ENCODE peak calls at places on chromosomes 11 and 22, in eight cellular contexts. J is DMS53; E is M059J; W is stimulated activated CD4-positive, alpha-beta T cell treated with anti-CD3 and anti-CD28 coated beads, Interleukin-2, amount 100 ng/mL, for 48 hours; H is Caki2; R is fibroblast of the conjunctiva; K is neuronal stem cell; F is fibroblast of pulmonary artery. B is an unnamed sample.

GRCh38 chr11:10488581-10489443 is 33.7 kb downstream of the AMPD3 start:
- DNase-seq in K (no peak), F (no peak), R (no peak), E (no peak), W (no peak), H (peak; percentile 66), J (no peak), B (no peak)

GRCh38 chr11:78415338-78415737 is 2.3 kb downstream of the GAB2 start:
- DNase-seq in J (no peak), E (no peak), K (no peak), W (no peak), F (no peak), R (no peak), H (no peak), B (no peak)

GRCh38 chr11:67563354-67564114 is 20.1 kb upstream of the GSTP1 start:
- DNase-seq in J (peak; percentile 68), E (peak; percentile 95), F (peak; percentile 90), K (no peak), R (peak; percentile 32), H (peak; percentile 91), W (no peak), B (peak; percentile 89)

GRCh38 chr11:120172921-120173705 is 35.2 kb upstream of the TRIM29 start:
- DNase-seq in K (no peak), W (no peak), R (no peak), E (no peak), F (no peak), J (no peak), H (no peak), B (no peak)

GRCh38 chr11:82980292-82980691 is 78.8 kb downstream of the DDIAS start:
- DNase-seq in E (peak; percentile 89), F (peak; percentile 76), K (no peak), H (peak; percentile 38), R (peak; percentile 31), W (no peak), J (no peak), B (peak; percentile 89)

GRCh38 chr11:81007046-81007445 is 1566.2 kb upstream of the TENM4 start:
- DNase-seq in F (peak; percentile 54), K (no peak), W (no peak), R (peak; percentile 27), E (peak; percentile 31), J (peak; percentile 67), H (peak; percentile 12), B (peak; percentile 40)

GRCh38 chr22:29635734-29636357 is 32.4 kb downstream of the NF2 start:
- DNase-seq in K (no peak), J (peak; percentile 49), R (peak; percentile 57), H (peak; percentile 47), E (peak; percentile 60), W (no peak), F (peak; percentile 77), B (peak; percentile 36)

GRCh38 chr11:34585870-34586654 is 34.8 kb upstream of the EHF start:
- DNase-seq in F (peak; percentile 81), R (peak; percentile 63), E (peak; percentile 82), W (no peak), H (peak; percentile 43), K (peak; percentile 52), J (peak; percentile 63), B (peak; percentile 64)

GRCh38 chr11:102398297-102398696 is 51.3 kb downstream of the BIRC2 start:
- DNase-seq in E (no peak), F (no peak), K (no peak), J (no peak), W (no peak), H (no peak), R (no peak), B (no peak)

GRCh38 chr11:92867913-92868619 is 101.4 kb upstream of the MTNR1B start:
- DNase-seq in R (no peak), F (no peak), J (no peak), E (no peak), H (no peak), K (no peak), W (no peak), B (no peak)

GRCh38 chr11:73249304-73249703 is 22.8 kb upstream of the P2RY6 start:
- DNase-seq in R (no peak), E (peak; percentile 89), F (no peak), J (peak; percentile 57), K (no peak), W (no peak), H (peak; percentile 83), B (peak; percentile 74)

GRCh38 chr11:118896921-118897591 is 13.4 kb downstream of the CXCR5 start:
- DNase-seq in J (no peak), F (no peak), H (no peak), E (no peak), W (no peak), R (no peak), K (no peak), B (no peak)

GRCh38 chr11:20112291-20113146 is 47.8 kb downstream of the DBX1 start:
- DNase-seq in K (no peak), W (no peak), H (peak; percentile 94), E (peak; percentile 97), R (peak; percentile 83), F (peak; percentile 94), J (peak; percentile 88), B (peak; percentile 96)

GRCh38 chr11:114215871-114216803 is 80.1 kb upstream of the NNMT start:
- DNase-seq in W (no peak), R (no peak), J (no peak), H (no peak), F (peak; percentile 63), K (no peak), E (no peak), B (no peak)

GRCh38 chr11:2268911-2269600 is 1.3 kb downstream of the ASCL2 start:
- DNase-seq in R (no peak), K (no peak), H (peak; percentile 41), F (peak; percentile 20), J (peak; percentile 93), W (peak; percentile 82), E (no peak), B (no peak)

GRCh38 chr11:117468888-117469287 is 141.2 kb downstream of the CEP164 start:
- DNase-seq in R (no peak), J (peak; percentile 66), F (no peak), E (no peak), W (no peak), K (no peak), H (no peak), B (no peak)

GRCh38 chr11:72970557-72971118 is 156.4 kb downstream of the ATG16L2 start:
- DNase-seq in H (no peak), F (no peak), E (no peak), K (no peak), J (no peak), W (no peak), R (no peak), B (no peak)

GRCh38 chr22:45877036-45877380 is 100.0 kb downstream of the WNT7B start:
- DNase-seq in K (no peak), H (no peak), W (no peak), F (no peak), E (no peak), R (no peak), J (no peak), B (no peak)

GRCh38 chr11:95985174-95985808 is 61.4 kb upstream of the MTMR2 start:
- DNase-seq in E (no peak), H (no peak), J (peak; percentile 12), K (no peak), R (no peak), F (peak; percentile 66), W (no peak), B (no peak)

GRCh38 chr22:39091136-39092081 is 5.6 kb upstream of the APOBEC3H start:
- DNase-seq in R (no peak), J (no peak), K (no peak), F (no peak), H (no peak), E (no peak), W (no peak), B (no peak)

GRCh38 chr22:30667092-30667485 is 586 bp downstream of the DUSP18 start:
- DNase-seq in R (no peak), W (no peak), J (no peak), K (no peak), F (no peak), E (no peak), H (no peak), B (no peak)

GRCh38 chr11:90274362-90274761 is 51.5 kb upstream of the CHORDC1 start:
- DNase-seq in W (no peak), H (no peak), J (no peak), E (no peak), F (no peak), K (no peak), R (no peak), B (no peak)

GRCh38 chr22:20439928-20440575 is 2.4 kb upstream of the SCARF2 start:
- DNase-seq in H (no peak), F (no peak), J (no peak), R (no peak), W (no peak), K (no peak), E (no peak), B (no peak)

GRCh38 chr11:15590131-15590530 is 475.4 kb downstream of the INSC start:
- DNase-seq in K (no peak), F (no peak), R (no peak), H (no peak), J (no peak), E (no peak), W (no peak), B (no peak)

GRCh38 chr22:49554296-49554625 is 273.4 kb downstream of the BRD1 start:
- DNase-seq in F (no peak), K (no peak), E (no peak), R (no peak), H (no peak), W (no peak), J (no peak), B (no peak)

GRCh38 chr22:23180301-23180892 is at the start of gene BCR:
- DNase-seq in W (peak; percentile 47), H (peak; percentile 67), J (peak; percentile 76), K (no peak), R (peak; percentile 16), F (peak; percentile 71), E (peak; percentile 44), B (no peak)

GRCh38 chr11:69956669-69957190 is 121.4 kb upstream of the ANO1 start:
- DNase-seq in J (no peak), E (no peak), K (no peak), F (no peak), W (no peak), H (no peak), R (no peak), B (no peak)

GRCh38 chr11:29018631-29019030 is 910.4 kb downstream of the METTL15 start:
- DNase-seq in H (peak; percentile 2), E (peak; percentile 93), K (no peak), R (peak; percentile 43), W (no peak), J (peak; percentile 46), F (peak; percentile 93), B (peak; percentile 67)

GRCh38 chr11:44889266-44889665 is 61.4 kb downstream of the TP53I11 start:
- DNase-seq in R (no peak), H (no peak), E (peak; percentile 86), F (no peak), K (no peak), W (no peak), J (no peak), B (peak; percentile 15)

GRCh38 chr11:46513934-46514342 is 79.9 kb downstream of the AMBRA1 start:
- DNase-seq in W (no peak), J (peak; percentile 5), F (peak; percentile 84), R (no peak), E (no peak), K (no peak), H (no peak), B (no peak)

GRCh38 chr11:134561348-134561720 is 149.3 kb upstream of the B3GAT1 start:
- DNase-seq in W (no peak), H (no peak), K (no peak), J (no peak), F (no peak), R (no peak), E (no peak), B (no peak)

GRCh38 chr22:19888131-19888746 is 33.6 kb upstream of the GNB1L start:
- DNase-seq in F (no peak), W (no peak), H (no peak), R (no peak), K (no peak), J (no peak), E (no peak), B (no peak)

GRCh38 chr11:66595245-66595904 is 2.4 kb downstream of the CCS start:
- DNase-seq in H (no peak), W (no peak), K (no peak), E (no peak), R (no peak), J (no peak), F (peak; percentile 94), B (no peak)

GRCh38 chr11:34769224-34769623 is 147.0 kb downstream of the APIP start:
- DNase-seq in W (no peak), E (no peak), K (no peak), F (no peak), J (no peak), R (no peak), H (no peak), B (no peak)

B was measured in A172.